ENCODE peak calls at places on chromosomes 11 and 22, in six cellular contexts. X is A549, W is HepG2, J is K562, D is endothelial cell of umbilical vein, E is GM12878. H is an unnamed sample.

GRCh38 chr11:46918087-46918751 is at the start of gene LRP4:
- DNase-seq in X (peak; percentile 70), W (no peak), J (peak; percentile 93), D (no peak), E (no peak), H (peak; percentile 57)

GRCh38 chr11:75263944-75264349 is 23.4 kb downstream of the TPBGL start:
- DNase-seq in X (no peak), W (no peak), J (no peak), D (peak; percentile 28), E (no peak), H (peak; percentile 76)

GRCh38 chr22:50585238-50585637 is 2.6 kb upstream of the CHKB start:
- DNase-seq in X (no peak), W (no peak), J (no peak), D (no peak), E (no peak), H (no peak)

GRCh38 chr11:41316726-41317125 is 142.7 kb downstream of the LRRC4C start:
- DNase-seq in X (no peak), W (no peak), J (no peak), D (no peak), E (no peak), H (no peak)

GRCh38 chr11:70934999-70935768 is 317.2 kb downstream of the SHANK2 start:
- DNase-seq in X (no peak), W (peak; percentile 10), J (no peak), D (no peak), E (no peak), H (no peak)

GRCh38 chr11:131223198-131223975 is 147.0 kb upstream of the NTM start:
- DNase-seq in X (no peak), W (no peak), J (no peak), D (no peak), E (peak; percentile 4), H (no peak)

GRCh38 chr11:80886684-80887083 is 1445.9 kb upstream of the TENM4 start:
- DNase-seq in X (no peak), W (no peak), J (no peak), D (no peak), E (no peak), H (no peak)

GRCh38 chr22:33897621-33897910 is 22.7 kb downstream of the LARGE1 start:
- DNase-seq in X (no peak), W (no peak), J (no peak), D (no peak), E (no peak), H (no peak)

GRCh38 chr11:117273550-117274289 is 17.4 kb upstream of the BACE1-AS start:
- DNase-seq in X (no peak), W (no peak), J (no peak), D (no peak), E (no peak), H (peak; percentile 96)

GRCh38 chr22:45477366-45478107 is 25.1 kb upstream of the FBLN1 start:
- DNase-seq in X (no peak), W (no peak), J (no peak), D (no peak), E (no peak), H (no peak)

GRCh38 chr22:27999876-28000275 is 80.8 kb upstream of the PITPNB start:
- DNase-seq in X (no peak), W (no peak), J (no peak), D (no peak), E (no peak), H (no peak)

GRCh38 chr22:26429458-26430238 is 588 bp downstream of the ASPHD2 start:
- DNase-seq in X (no peak), W (no peak), J (peak; percentile 36), D (no peak), E (no peak), H (no peak)

GRCh38 chr22:33908201-33909074 is 11.8 kb downstream of the LARGE1 start:
- DNase-seq in X (no peak), W (no peak), J (no peak), D (no peak), E (no peak), H (no peak)

GRCh38 chr11:112588252-112588668 is 327.6 kb upstream of the PLET1 start:
- DNase-seq in X (peak; percentile 44), W (peak; percentile 71), J (peak; percentile 55), D (peak; percentile 73), E (peak; percentile 40), H (peak; percentile 77)
- TF ChIP-seq CTCF in X (peak; percentile 51), W (peak; percentile 77), J (peak; percentile 68), D (peak; percentile 54), E (peak; percentile 53), H (peak; percentile 64)

GRCh38 chr11:266676-267439 is 11.3 kb upstream of the NLRP6 start:
- DNase-seq in X (no peak), W (no peak), J (peak; percentile 86), D (no peak), E (no peak), H (peak; percentile 54)

GRCh38 chr11:269146-269890 is 8.9 kb upstream of the NLRP6 start:
- DNase-seq in X (no peak), W (peak; percentile 21), J (no peak), D (no peak), E (peak; percentile 99), H (peak; percentile 94)

GRCh38 chr11:270451-271208 is 7.6 kb upstream of the NLRP6 start:
- DNase-seq in X (no peak), W (no peak), J (no peak), D (no peak), E (no peak), H (no peak)

GRCh38 chr11:271316-271715 is 6.9 kb upstream of the NLRP6 start:
- DNase-seq in X (no peak), W (no peak), J (no peak), D (no peak), E (no peak), H (no peak)

DNA sequence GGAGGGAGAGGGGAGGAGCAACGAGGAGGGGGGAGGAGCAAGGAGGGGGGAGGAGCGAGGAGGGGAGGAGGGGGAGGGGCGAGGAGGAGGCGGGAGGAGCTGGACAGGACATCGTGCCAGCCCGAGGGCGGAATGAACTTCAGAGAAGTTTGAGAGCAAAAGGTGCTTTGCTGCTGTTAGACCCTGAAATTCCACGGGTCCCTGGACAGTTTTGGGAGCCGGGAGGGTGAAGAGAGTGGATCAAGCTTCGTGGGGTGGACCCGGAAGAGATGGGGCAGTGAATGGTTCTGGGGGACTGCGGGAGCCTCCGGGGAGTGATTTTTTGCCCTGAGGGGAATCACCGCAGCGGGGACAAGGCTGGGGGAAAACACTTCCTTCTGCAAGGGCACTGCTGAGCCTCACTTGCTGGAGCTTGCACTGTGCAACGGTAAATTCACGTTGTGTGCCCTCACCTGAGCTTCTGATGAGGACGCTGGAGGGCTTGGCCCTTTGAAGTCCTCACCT is 10.7 kb upstream of the NLRP6 start:
- DNase-seq in X (peak; percentile 35), W (no peak), J (peak; percentile 68), D (no peak), E (peak; percentile 35), H (peak; percentile 77)
- TF ChIP-seq POLR2A in X (no peak), W (no peak), J (no peak), D (no peak), E (no peak), H (peak; percentile 55)

GRCh38 chr22:24284747-24285203 is 14.1 kb downstream of the SPECC1L start:
- DNase-seq in X (no peak), W (no peak), J (peak; percentile 15), D (peak; percentile 32), E (no peak), H (no peak)
- TF ChIP-seq MYC in X (no peak), W (no peak), J (no peak), D (no peak), E (no peak), H (no peak)

DNA sequence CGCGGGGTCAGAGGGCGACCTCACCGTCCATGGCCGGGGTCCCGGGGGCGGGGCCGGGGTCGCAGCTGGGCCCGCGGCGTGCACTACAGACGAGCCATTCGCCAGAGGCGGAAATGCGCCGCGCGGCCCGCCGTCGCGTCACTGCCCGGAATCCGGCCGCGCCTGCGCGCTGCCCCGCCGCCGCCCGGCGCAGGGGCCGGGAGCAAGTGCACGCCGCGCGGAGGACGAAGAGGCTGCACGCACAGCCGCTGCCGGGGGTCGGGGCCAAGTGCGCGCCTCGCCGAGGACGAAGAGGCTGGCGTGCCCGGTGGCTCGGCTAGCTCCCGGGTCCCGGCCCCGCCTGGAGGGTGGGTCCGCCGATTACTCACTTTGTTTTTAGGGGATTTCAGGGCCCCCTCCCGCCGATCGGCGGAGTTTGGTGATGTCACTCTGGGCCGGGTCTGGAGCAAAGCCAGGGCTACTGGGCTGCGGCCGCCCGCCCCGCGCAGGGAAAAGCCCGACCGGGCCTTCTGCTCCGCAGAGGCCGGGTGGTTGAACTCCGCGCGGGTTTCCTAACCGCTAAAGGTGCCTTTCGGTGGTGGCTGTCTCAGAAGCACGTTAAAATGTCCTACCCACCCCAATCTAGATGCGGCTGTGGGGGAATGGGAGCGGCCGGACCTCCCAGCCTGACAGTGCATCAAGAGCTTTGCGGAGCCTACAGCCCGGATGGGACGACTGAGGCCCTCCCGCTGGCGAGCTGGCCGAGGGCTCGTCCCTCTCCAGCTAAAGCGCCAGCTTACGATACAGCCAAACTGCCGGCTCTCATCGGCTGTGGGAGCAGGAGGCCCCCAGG is at the start of gene RELA:
- DNase-seq in X (peak; percentile 67), W (peak; percentile 81), J (peak; percentile 93), D (peak; percentile 92), E (no peak), H (peak; percentile 95)
- TF ChIP-seq CTCF in X (no peak), W (no peak), J (no peak), D (no peak), E (no peak), H (no peak)

DNA sequence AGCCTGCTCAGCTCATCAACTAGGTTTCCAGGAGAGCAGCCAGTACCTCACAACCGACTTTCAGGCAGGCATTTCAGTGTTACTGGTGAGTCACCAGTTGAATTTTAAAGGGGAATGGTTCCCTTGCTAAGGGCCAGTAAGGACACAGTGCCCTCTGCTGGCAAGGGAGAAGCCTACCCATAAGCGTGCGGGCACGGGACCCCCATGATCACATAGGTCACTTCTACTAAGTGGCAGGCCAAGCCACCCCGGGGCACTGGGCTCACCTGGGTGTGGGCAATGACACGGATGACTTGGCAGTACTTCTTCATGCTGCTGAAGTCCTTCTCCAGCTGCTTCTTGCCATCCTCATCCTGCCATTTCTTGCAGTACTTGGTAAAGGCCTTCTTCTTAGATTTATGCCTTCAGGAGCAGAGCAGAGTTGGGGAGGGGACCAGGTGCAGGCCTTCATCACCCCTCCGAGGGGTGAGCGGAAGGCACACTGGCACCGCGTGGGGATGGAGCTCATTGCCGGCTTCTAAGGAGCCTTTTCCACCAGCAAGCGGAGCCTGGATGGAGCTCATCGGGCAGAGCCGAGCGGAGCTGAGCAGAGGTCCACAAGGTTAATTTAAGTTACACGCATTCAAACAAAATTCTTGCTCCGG is 2.9 kb downstream of the RPL3 start:
- DNase-seq in X (no peak), W (peak; percentile 88), J (no peak), D (peak; percentile 88), E (peak; percentile 45), H (peak; percentile 90)
- TF ChIP-seq POLR2A in X (no peak), W (no peak), J (no peak), D (peak; percentile 72), E (peak; percentile 63), H (no peak)

GRCh38 chr22:40982482-40983385 is 31.6 kb downstream of the RBX1 start:
- DNase-seq in X (no peak), W (no peak), J (no peak), D (no peak), E (no peak), H (no peak)

GRCh38 chr22:40976866-40977700 is 25.9 kb downstream of the RBX1 start:
- DNase-seq in X (no peak), W (no peak), J (no peak), D (no peak), E (no peak), H (no peak)

GRCh38 chr22:40979871-40980270 is 28.7 kb downstream of the RBX1 start:
- DNase-seq in X (no peak), W (no peak), J (no peak), D (no peak), E (no peak), H (no peak)

GRCh38 chr22:40975346-40975745 is 24.2 kb downstream of the RBX1 start:
- DNase-seq in X (no peak), W (no peak), J (no peak), D (no peak), E (no peak), H (no peak)

GRCh38 chr22:40979198-40979597 is 28.0 kb downstream of the RBX1 start:
- DNase-seq in X (no peak), W (no peak), J (no peak), D (no peak), E (no peak), H (no peak)
- TF ChIP-seq MYC in X (no peak), W (no peak), J (no peak), D (no peak), E (no peak), H (no peak)